ENCODE peak calls at places on chromosomes 1 and 21, in eight cellular contexts. A is left lung; I is neural crest cell; P is GM10248; E is AG10803; F is CD8-positive, alpha-beta T cell; U is left ventricle myocardium inferior; D is cardiac fibroblast. B is an unnamed sample.

GRCh38 chr1:221227872-221228337 is 348.7 kb downstream of the HLX start:
- DNase-seq in A (no peak), I (no peak), P (no peak), E (no peak), F (no peak), U (no peak), D (no peak), B (no peak)

GRCh38 chr1:227316456-227316855 is 1.8 kb downstream of the CDC42BPA start:
- DNase-seq in A (no peak), I (no peak), P (no peak), E (no peak), F (no peak), U (no peak), D (no peak), B (no peak)

GRCh38 chr1:24861821-24862727 is 68.0 kb downstream of the RUNX3 start:
- DNase-seq in A (peak), I (no peak), P (no peak), E (no peak), F (no peak), U (no peak), D (peak), B (no peak)

GRCh38 chr1:20992327-20993056 is 184.2 kb downstream of the EIF4G3 start:
- DNase-seq in A (no peak), I (no peak), P (peak), E (peak), F (no peak), U (no peak), D (peak), B (no peak)

GRCh38 chr1:235648954-235649721 is 446 bp downstream of the GNG4 start:
- DNase-seq in A (peak), I (peak), P (peak), E (peak), F (peak), U (peak), D (peak), B (peak)

GRCh38 chr1:199859525-199859924 is 168.0 kb upstream of the NR5A2 start:
- DNase-seq in A (no peak), I (no peak), P (no peak), E (peak), F (no peak), U (no peak), D (peak), B (no peak)

GRCh38 chr1:150109567-150109966 is 40.1 kb upstream of the PLEKHO1 start:
- DNase-seq in A (no peak), I (no peak), P (no peak), E (no peak), F (no peak), U (no peak), D (no peak), B (no peak)

GRCh38 chr21:22554690-22555316 is 1556.6 kb downstream of the NCAM2 start:
- DNase-seq in A (no peak), I (no peak), P (no peak), E (no peak), F (no peak), U (no peak), D (no peak), B (no peak)

GRCh38 chr1:53508991-53509663 is 49.9 kb downstream of the DMRTB1 start:
- DNase-seq in A (peak), I (no peak), P (no peak), E (peak), F (no peak), U (no peak), D (peak), B (no peak)

GRCh38 chr1:228669401-228669695 is 65.9 kb upstream of the RHOU start:
- DNase-seq in A (no peak), I (no peak), P (no peak), E (no peak), F (no peak), U (no peak), D (no peak), B (no peak)

GRCh38 chr1:224433041-224433670 is 1.4 kb downstream of the WDR26 start:
- DNase-seq in A (peak), I (peak), P (no peak), E (peak), F (no peak), U (no peak), D (peak), B (no peak)

GRCh38 chr1:248152056-248152827 is 7.3 kb downstream of the OR2M5 start:
- DNase-seq in A (no peak), I (no peak), P (no peak), E (no peak), F (no peak), U (no peak), D (no peak), B (no peak)

GRCh38 chr1:64323054-64323453 is 119.6 kb downstream of the UBE2U start:
- DNase-seq in A (no peak), I (no peak), P (no peak), E (peak), F (no peak), U (no peak), D (no peak), B (no peak)

GRCh38 chr21:28959367-28960099 is 33.1 kb downstream of the LTN1 start:
- DNase-seq in A (no peak), I (no peak), P (no peak), E (peak), F (no peak), U (no peak), D (peak), B (no peak)

GRCh38 chr1:101781437-101781836 is 215.3 kb downstream of the OLFM3 start:
- DNase-seq in A (peak), I (no peak), P (no peak), E (no peak), F (no peak), U (no peak), D (peak), B (no peak)

GRCh38 chr1:37858931-37859506 is 373 bp downstream of the MTF1 start:
- DNase-seq in A (no peak), I (no peak), P (no peak), E (peak), F (no peak), U (no peak), D (peak), B (no peak)

GRCh38 chr21:26966978-26967913 is at the start of gene ADAMTS5:
- DNase-seq in A (no peak), I (peak), P (peak), E (peak), F (no peak), U (peak), D (peak), B (no peak)

GRCh38 chr1:20058531-20058930 is 11.5 kb upstream of the PLA2G5 start:
- DNase-seq in A (no peak), I (no peak), P (no peak), E (peak), F (peak), U (no peak), D (peak), B (no peak)

GRCh38 chr1:84840346-84840745 is 52.7 kb downstream of the LPAR3 start:
- DNase-seq in A (no peak), I (no peak), P (no peak), E (no peak), F (no peak), U (no peak), D (no peak), B (no peak)

GRCh38 chr1:222697858-222698257 is 14.4 kb downstream of the AIDA start:
- DNase-seq in A (no peak), I (no peak), P (no peak), E (peak), F (no peak), U (no peak), D (peak), B (no peak)

GRCh38 chr1:76690784-76691183 is 176.5 kb upstream of the ST6GALNAC5 start:
- DNase-seq in A (no peak), I (no peak), P (no peak), E (no peak), F (no peak), U (no peak), D (no peak), B (no peak)

GRCh38 chr1:181142096-181143043 is 53.9 kb downstream of the IER5 start:
- DNase-seq in A (peak), I (peak), P (peak), E (peak), F (peak), U (peak), D (peak), B (peak)

GRCh38 chr1:68384321-68384813 is 65.4 kb downstream of the RPE65 start:
- DNase-seq in A (no peak), I (no peak), P (no peak), E (peak), F (no peak), U (no peak), D (peak), B (no peak)
- TF ChIP-seq CTCF in A (peak), I (no peak), P (no peak), E (peak), F (no peak), U (no peak), D (peak), B (no peak)

DNA sequence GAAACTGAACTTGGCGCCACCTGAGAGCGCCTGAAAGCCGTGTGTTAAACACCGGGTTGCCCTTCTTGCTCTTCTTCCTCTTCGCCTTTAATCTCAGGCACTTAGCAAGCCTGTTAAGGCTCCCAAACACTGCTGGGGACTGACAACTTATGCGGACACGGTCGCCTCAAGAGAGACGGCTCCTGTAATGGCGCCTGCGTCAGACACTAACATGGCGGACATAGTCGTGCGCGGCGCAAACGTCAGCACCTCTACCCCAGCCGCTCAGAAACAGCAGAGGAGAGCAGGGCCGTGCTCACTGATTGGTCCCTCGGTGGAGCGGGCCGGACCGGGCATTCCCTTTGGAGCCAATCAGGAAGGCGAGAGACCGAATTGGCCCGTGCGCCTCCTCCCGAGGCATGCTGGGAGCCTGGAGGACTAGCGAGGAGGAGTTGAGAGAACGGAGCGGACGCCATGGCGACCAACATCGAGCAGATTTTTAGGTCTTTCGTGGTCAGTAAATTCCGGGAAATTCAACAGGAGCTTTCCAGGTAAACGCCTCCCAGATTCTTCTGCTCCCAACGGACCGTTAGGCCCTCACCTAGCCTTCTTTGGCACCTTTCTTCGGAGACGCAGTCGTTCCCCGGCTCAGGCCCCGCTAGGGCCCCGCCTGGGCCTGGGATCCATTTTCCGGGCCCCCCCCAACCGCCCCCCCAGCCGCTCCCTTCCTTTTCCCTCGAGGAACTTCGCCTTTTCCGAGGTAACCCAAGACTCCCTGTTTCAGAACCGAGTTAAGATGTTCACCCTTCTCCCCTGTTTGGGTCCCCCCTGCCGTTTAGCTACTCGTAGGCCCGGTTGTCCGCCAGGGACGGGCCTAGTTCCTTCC is at the start of gene SON:
- DNase-seq in A (peak), I (peak), P (peak), E (peak), F (peak), U (peak), D (peak), B (peak)
- TF ChIP-seq CTCF in A (no peak), I (no peak), P (no peak), E (no peak), F (no peak), U (no peak), D (no peak), B (no peak)

DNA sequence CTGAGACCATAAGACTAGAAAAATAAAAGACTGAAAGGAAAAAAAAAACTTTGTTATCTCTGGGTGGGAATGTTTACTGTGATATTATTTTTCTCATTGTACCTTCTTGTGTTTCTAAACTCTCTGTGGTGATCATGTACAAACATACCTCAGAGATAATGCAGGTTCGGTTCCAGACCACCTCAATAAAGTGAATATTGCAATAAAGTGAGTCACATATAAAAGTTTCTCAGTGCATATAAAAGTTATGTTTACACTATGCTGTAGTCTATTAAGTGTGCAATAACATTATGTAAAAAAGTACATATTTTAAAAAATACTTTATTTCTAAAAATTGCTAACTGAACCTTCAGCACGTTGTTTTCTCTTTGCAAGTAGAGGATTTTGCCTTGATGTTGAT is 137.5 kb downstream of the CENPF start:
- DNase-seq in A (no peak), I (no peak), P (no peak), E (no peak), F (no peak), U (no peak), D (no peak), B (no peak)
- TF ChIP-seq CTCF in A (no peak), I (no peak), P (no peak), E (no peak), F (no peak), U (no peak), D (no peak), B (no peak)

DNA sequence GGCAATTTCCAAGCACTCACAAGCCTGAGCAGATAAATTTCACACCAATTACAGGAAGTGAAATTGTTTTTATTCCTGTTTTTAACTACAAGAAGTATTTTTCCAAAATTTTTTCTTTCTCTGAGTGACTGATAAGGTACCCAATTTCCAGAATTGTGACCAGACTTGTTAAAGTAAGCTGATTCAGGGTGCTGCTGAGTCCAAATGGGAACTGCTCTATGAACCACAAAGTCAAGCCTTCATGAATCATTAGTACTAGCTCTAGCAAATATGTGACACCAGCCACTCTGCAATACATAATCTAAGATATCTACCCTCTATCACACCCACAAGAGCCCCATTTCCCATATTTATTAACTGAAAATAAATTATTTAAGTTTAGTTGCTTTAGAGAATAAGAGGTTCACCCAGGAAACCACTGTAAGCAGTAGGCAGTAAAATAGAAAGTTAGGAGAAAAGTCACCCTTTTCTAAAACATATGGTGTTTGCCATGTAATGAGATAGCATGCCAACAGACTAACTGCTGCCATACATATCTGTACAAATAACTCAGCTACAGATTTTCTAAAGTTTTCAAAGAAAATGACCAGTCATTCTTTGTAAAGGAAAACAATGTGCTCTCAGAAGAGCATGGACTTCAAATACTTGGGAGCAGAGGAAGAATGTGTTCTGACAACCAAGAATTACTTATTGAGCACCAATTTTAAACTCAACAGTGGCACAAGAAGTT is 43.1 kb upstream of the TNFSF18 start:
- DNase-seq in A (no peak), I (no peak), P (no peak), E (peak), F (no peak), U (no peak), D (no peak), B (no peak)
- TF ChIP-seq CTCF in A (no peak), I (no peak), P (no peak), E (no peak), F (no peak), U (no peak), D (no peak), B (no peak)

DNA sequence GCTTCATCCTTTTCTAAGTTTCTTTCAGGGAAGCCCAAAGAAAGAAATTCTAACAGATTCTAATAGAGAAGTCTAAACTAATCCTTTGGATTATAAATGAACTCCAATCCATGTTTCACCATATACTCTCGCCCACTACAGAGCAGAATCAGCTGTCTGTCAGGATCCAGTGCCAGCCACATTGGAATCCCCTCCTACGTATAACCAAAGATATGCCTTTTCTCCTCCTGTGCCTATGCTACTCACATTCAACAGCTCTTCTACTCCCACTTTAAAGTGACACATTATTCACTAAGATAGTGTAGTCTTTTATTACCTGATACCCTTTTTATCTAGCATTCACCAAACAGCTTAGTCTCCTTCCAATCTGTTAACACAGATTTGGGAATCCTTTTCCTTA is 3.1 kb downstream of the ETV3 start:
- DNase-seq in A (no peak), I (no peak), P (no peak), E (no peak), F (no peak), U (no peak), D (no peak), B (no peak)
- TF ChIP-seq CTCF in A (no peak), I (no peak), P (no peak), E (no peak), F (no peak), U (no peak), D (no peak), B (no peak)

GRCh38 chr1:158426137-158426536 is at the start of gene OR10K2:
- DNase-seq in A (no peak), I (no peak), P (no peak), E (no peak), F (no peak), U (no peak), D (no peak), B (no peak)
- TF ChIP-seq CTCF in A (no peak), I (no peak), P (no peak), E (no peak), F (no peak), U (no peak), D (no peak), B (no peak)

GRCh38 chr1:65456481-65456880 is 36.0 kb downstream of the LEPR start:
- DNase-seq in A (no peak), I (no peak), P (no peak), E (no peak), F (no peak), U (no peak), D (no peak), B (no peak)

GRCh38 chr1:65458730-65459396 is 38.4 kb downstream of the LEPR start:
- DNase-seq in A (no peak), I (no peak), P (no peak), E (peak), F (no peak), U (no peak), D (peak), B (no peak)

GRCh38 chr1:65457868-65458267 is 37.4 kb downstream of the LEPR start:
- DNase-seq in A (no peak), I (no peak), P (no peak), E (no peak), F (no peak), U (no peak), D (no peak), B (no peak)

GRCh38 chr1:65459397-65459768 is 38.9 kb downstream of the LEPR start:
- DNase-seq in A (no peak), I (no peak), P (peak), E (peak), F (no peak), U (no peak), D (peak), B (no peak)
- TF ChIP-seq CTCF in A (peak), I (peak), P (peak), E (peak), F (no peak), U (peak), D (peak), B (no peak)